ENCODE peak calls at places on chromosomes 4 and X, in six cellular contexts. Y is A549, U is K562, J is GM12878, Q is HepG2, K is endothelial cell of umbilical vein. L is an unnamed sample.

GRCh38 chr4:173170210-173170778 is 1.7 kb downstream of the GALNT7 start:
- DNase-seq in U (no peak), Y (no peak), Q (no peak), J (no peak), K (peak; percentile 50), L (no peak)

GRCh38 chrX:153441981-153442380 is 3.9 kb downstream of the TREX2 start:
- DNase-seq in Q (no peak), K (no peak), J (no peak), Y (no peak), U (no peak), L (no peak)

GRCh38 chrX:112877771-112878173 is 37.1 kb upstream of the AMOT start:
- DNase-seq in U (no peak), J (no peak), K (no peak), Q (no peak), Y (no peak), L (no peak)

GRCh38 chr4:154490589-154491340 is 834 bp downstream of the DCHS2 start:
- DNase-seq in Q (no peak), Y (peak; percentile 17), U (no peak), J (no peak), K (no peak), L (no peak)

GRCh38 chrX:129959493-129959832 is 23.0 kb upstream of the BCORL1 start:
- DNase-seq in Q (no peak), J (no peak), Y (no peak), K (no peak), U (peak; percentile 25), L (no peak)

GRCh38 chrX:11724122-11725017 is 33.7 kb upstream of the MSL3 start:
- DNase-seq in J (no peak), K (peak; percentile 29), U (peak; percentile 25), Y (peak; percentile 18), Q (peak; percentile 0), L (peak; percentile 17)

GRCh38 chrX:105502336-105502735 is 281.8 kb upstream of the TEX13A start:
- DNase-seq in U (no peak), Q (no peak), J (no peak), Y (no peak), K (no peak), L (no peak)

GRCh38 chrX:48960291-48960690 is 2.9 kb upstream of the OTUD5 start:
- DNase-seq in K (no peak), Q (no peak), J (no peak), Y (no peak), U (no peak), L (no peak)

GRCh38 chr4:168408620-168409019 is 71.7 kb downstream of the DDX60L start:
- DNase-seq in Q (no peak), Y (no peak), J (no peak), U (no peak), K (peak; percentile 97), L (no peak)

GRCh38 chr4:186746581-186746980 is 22.9 kb upstream of the FAT1 start:
- DNase-seq in U (no peak), K (no peak), Q (no peak), Y (no peak), J (no peak), L (no peak)

GRCh38 chrX:115023139-115023538 is 5.7 kb upstream of the IL13RA2 start:
- DNase-seq in Y (no peak), J (no peak), K (peak; percentile 92), Q (no peak), U (no peak), L (no peak)

GRCh38 chrX:77447339-77448149 is at the start of gene FGF16:
- DNase-seq in K (peak; percentile 33), U (no peak), J (no peak), Q (no peak), Y (no peak), L (no peak)

GRCh38 chr4:73869130-73870055 is at the start of gene CXCL1:
- DNase-seq in K (peak; percentile 52), Q (no peak), Y (peak; percentile 37), U (peak; percentile 37), J (no peak), L (peak; percentile 42)

GRCh38 chr4:170497105-170497504 is 407.3 kb upstream of the AADAT start:
- DNase-seq in Q (no peak), K (no peak), Y (no peak), J (peak; percentile 24), U (no peak), L (peak; percentile 25)

GRCh38 chr4:26525136-26525535 is 34.9 kb upstream of the CCKAR start:
- DNase-seq in U (no peak), Y (no peak), Q (no peak), J (no peak), K (no peak), L (no peak)

GRCh38 chrX:71543316-71543715 is 10.4 kb downstream of the OGT start:
- DNase-seq in J (no peak), Q (no peak), U (no peak), Y (peak; percentile 35), K (peak; percentile 80), L (no peak)

GRCh38 chr4:26273308-26273980 is 47.4 kb upstream of the RBPJ start:
- DNase-seq in U (no peak), Y (no peak), Q (no peak), K (no peak), J (no peak), L (peak; percentile 98)

GRCh38 chr4:126661194-126661593 is 971.6 kb upstream of the INTU start:
- DNase-seq in Y (no peak), U (peak; percentile 15), Q (no peak), J (no peak), K (no peak), L (no peak)

GRCh38 chr4:6308890-6309643 is 39.4 kb downstream of the WFS1 start:
- DNase-seq in U (no peak), Y (no peak), K (peak; percentile 44), J (no peak), Q (peak; percentile 79), L (no peak)

GRCh38 chrX:17547658-17548057 is 172.7 kb downstream of the NHS start:
- DNase-seq in U (peak; percentile 8), J (peak; percentile 56), Q (peak; percentile 4), K (peak; percentile 90), Y (peak; percentile 44), L (no peak)

GRCh38 chr4:47337893-47338292 is 125.6 kb downstream of the COMMD8 start:
- DNase-seq in J (no peak), K (no peak), Q (no peak), U (no peak), Y (no peak), L (no peak)

GRCh38 chr4:56731857-56732256 is 50.8 kb upstream of the HOPX start:
- DNase-seq in Q (no peak), K (no peak), U (peak; percentile 35), J (no peak), Y (no peak), L (peak; percentile 18)

GRCh38 chr4:91611786-91612185 is 692.0 kb upstream of the GRID2 start:
- DNase-seq in J (no peak), U (no peak), Q (no peak), K (no peak), Y (no peak), L (no peak)

GRCh38 chrX:38754102-38754790 is 47.0 kb upstream of the MID1IP1 start:
- DNase-seq in Y (no peak), U (peak; percentile 39), K (peak; percentile 62), J (peak; percentile 31), Q (peak; percentile 19), L (peak; percentile 62)

GRCh38 chrX:70044541-70045245 is 5.0 kb downstream of the AWAT2 start:
- DNase-seq in K (peak; percentile 28), Y (no peak), J (no peak), U (no peak), Q (no peak), L (no peak)

GRCh38 chr4:105460306-105460705 is 13.6 kb downstream of the PPA2 start:
- DNase-seq in K (no peak), U (no peak), J (no peak), Q (no peak), Y (no peak), L (no peak)

GRCh38 chr4:134700251-134700650 is 498.7 kb upstream of the PABPC4L start:
- DNase-seq in Q (no peak), Y (no peak), U (no peak), J (no peak), K (no peak), L (no peak)

GRCh38 chr4:137471895-137472294 is 60.4 kb downstream of the PCDH18 start:
- DNase-seq in K (no peak), Y (no peak), Q (no peak), J (no peak), U (no peak), L (no peak)

GRCh38 chr4:101813604-101814003 is 23.1 kb downstream of the BANK1 start:
- DNase-seq in U (no peak), Q (no peak), Y (no peak), J (no peak), K (no peak), L (no peak)

GRCh38 chr4:98150092-98150761 is 7.0 kb upstream of the STPG2 start:
- DNase-seq in U (no peak), K (no peak), Q (no peak), J (no peak), Y (no peak), L (peak; percentile 8)
- TF ChIP-seq MYC in U (no peak), K (no peak), Q (no peak), J (no peak), Y (no peak), L (no peak)

DNA sequence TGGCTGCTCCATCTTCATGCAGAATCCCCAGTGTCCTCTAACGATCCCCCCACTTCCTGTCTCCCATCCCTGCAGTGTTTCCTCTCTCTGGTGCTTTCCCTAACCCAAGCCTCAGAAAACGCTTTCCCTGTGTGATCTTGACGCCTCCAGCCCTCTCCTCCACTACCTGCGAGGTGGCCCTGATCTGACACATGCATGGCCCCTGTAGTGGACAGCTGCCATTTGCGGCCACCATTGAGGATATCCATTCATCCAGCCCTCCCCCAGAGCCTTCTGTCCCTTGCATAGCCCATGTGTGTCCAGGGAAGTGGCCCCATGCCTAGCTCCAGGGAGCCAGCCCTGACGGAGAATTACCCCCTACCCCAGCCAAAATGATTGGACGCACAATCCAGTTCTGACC is 3.1 kb downstream of the UBL4A start:
- DNase-seq in K (no peak), U (no peak), Y (no peak), J (no peak), Q (no peak), L (no peak)
- TF ChIP-seq MAX in K (no peak), U (no peak), Y (no peak), J (no peak), Q (no peak), L (no peak)

GRCh38 chr4:138616775-138617174 is 374.6 kb upstream of the SLC7A11 start:
- DNase-seq in J (no peak), K (no peak), Q (no peak), Y (no peak), U (no peak), L (no peak)
- TF ChIP-seq MYC in J (no peak), K (no peak), Q (no peak), Y (no peak), U (no peak), L (no peak)

DNA sequence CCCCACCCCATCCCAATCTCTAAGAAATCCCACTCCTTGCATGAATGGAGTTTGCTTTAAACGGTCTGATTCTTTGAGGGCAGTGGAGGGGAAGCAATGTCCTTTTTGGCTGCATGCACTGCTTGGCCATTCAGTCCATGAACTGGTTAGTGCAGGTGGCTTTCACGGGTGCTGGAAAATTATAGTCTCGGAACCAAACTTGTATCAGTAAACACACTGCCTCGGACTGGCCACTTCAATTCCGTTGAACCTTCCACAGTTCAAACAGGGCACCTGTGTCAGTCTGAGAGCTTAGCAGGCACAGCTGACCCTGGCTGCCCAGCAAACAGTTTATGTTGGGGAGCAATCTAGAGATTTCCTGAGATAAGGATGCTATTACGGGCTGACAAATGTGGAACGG is 255.6 kb downstream of the DHX15 start:
- DNase-seq in J (no peak), Q (no peak), K (no peak), Y (no peak), U (no peak), L (no peak)
- TF ChIP-seq MAX in J (no peak), Q (no peak), K (no peak), Y (no peak), U (no peak), L (no peak)

GRCh38 chr4:103451341-103451740 is 253.2 kb upstream of the CENPE start:
- DNase-seq in U (no peak), J (no peak), Q (no peak), Y (no peak), K (no peak), L (no peak)
- TF ChIP-seq MYC in U (no peak), J (no peak), Q (no peak), Y (no peak), K (no peak), L (no peak)